ENCODE peak calls at places on chromosomes 11 and 22, in six cellular contexts. Q, C, N, R, K and F are unnamed samples.
A peak's percentile ranks its signal among the peaks of the same experiment; 100 is the strongest.

GRCh38 chr11:134120921-134121526 is 52.2 kb downstream of the JAM3 start:
- DNase-seq in Q (no peak), C (no peak), N (peak; percentile 90), R (no peak), K (no peak), F (no peak)

GRCh38 chr22:39214383-39215069 is 30.3 kb downstream of the PDGFB start:
- DNase-seq in Q (peak; percentile 43), C (no peak), N (no peak), R (peak; percentile 58), K (no peak), F (no peak)

GRCh38 chr11:42244376-42244775 is 784.9 kb upstream of the LRRC4C start:
- DNase-seq in Q (no peak), C (no peak), N (no peak), R (no peak), K (no peak), F (no peak)

GRCh38 chr11:116413861-116414260 is 358.9 kb downstream of the BUD13 start:
- DNase-seq in Q (no peak), C (no peak), N (no peak), R (peak; percentile 68), K (no peak), F (no peak)

GRCh38 chr11:12680246-12680939 is 6.2 kb downstream of the TEAD1 start:
- DNase-seq in Q (no peak), C (no peak), N (no peak), R (peak; percentile 44), K (no peak), F (peak; percentile 49)

GRCh38 chr11:114226283-114226859 is 69.8 kb upstream of the NNMT start:
- DNase-seq in Q (no peak), C (no peak), N (no peak), R (no peak), K (no peak), F (no peak)

GRCh38 chr11:66851698-66852465 is 5.0 kb upstream of the LRFN4 start:
- DNase-seq in Q (no peak), C (no peak), N (no peak), R (no peak), K (no peak), F (no peak)

GRCh38 chr11:91907225-91907624 is 317.4 kb upstream of the FAT3 start:
- DNase-seq in Q (no peak), C (no peak), N (no peak), R (no peak), K (no peak), F (no peak)

GRCh38 chr11:78039919-78040671 is 17.0 kb upstream of the KCTD14 start:
- DNase-seq in Q (peak; percentile 64), C (peak; percentile 50), N (peak; percentile 80), R (peak; percentile 67), K (no peak), F (peak; percentile 76)

GRCh38 chr11:12248330-12248729 is 129.0 kb upstream of the PARVA start:
- DNase-seq in Q (no peak), C (no peak), N (peak; percentile 67), R (peak; percentile 69), K (no peak), F (no peak)

GRCh38 chr11:116170526-116171120 is 602.2 kb downstream of the BUD13 start:
- DNase-seq in Q (no peak), C (peak; percentile 25), N (no peak), R (peak; percentile 5), K (no peak), F (peak; percentile 6)

GRCh38 chr22:50010676-50011446 is 1.7 kb downstream of the IL17REL start:
- DNase-seq in Q (no peak), C (peak; percentile 65), N (no peak), R (no peak), K (no peak), F (no peak)

GRCh38 chr11:94325681-94326080 is 21.3 kb downstream of the IZUMO1R start:
- DNase-seq in Q (peak; percentile 18), C (peak; percentile 64), N (peak; percentile 44), R (peak; percentile 39), K (peak; percentile 9), F (peak; percentile 72)

GRCh38 chr11:107078375-107078774 is 60.1 kb upstream of the GUCY1A2 start:
- DNase-seq in Q (no peak), C (no peak), N (no peak), R (no peak), K (no peak), F (no peak)

GRCh38 chr11:114150671-114151070 is 91.2 kb downstream of the ZBTB16 start:
- DNase-seq in Q (no peak), C (peak; percentile 39), N (no peak), R (no peak), K (no peak), F (no peak)

GRCh38 chr22:19608114-19608494 is 83.9 kb upstream of the CLDN5 start:
- DNase-seq in Q (no peak), C (no peak), N (no peak), R (no peak), K (no peak), F (no peak)

GRCh38 chr22:47534150-47535133 is 772.0 kb downstream of the TBC1D22A start:
- DNase-seq in Q (no peak), C (no peak), N (no peak), R (no peak), K (no peak), F (no peak)

GRCh38 chr11:133386852-133387251 is 145.4 kb downstream of the OPCML start:
- DNase-seq in Q (no peak), C (no peak), N (no peak), R (no peak), K (no peak), F (no peak)

GRCh38 chr11:108278546-108278945 is 55.7 kb downstream of the ATM start:
- DNase-seq in Q (no peak), C (no peak), N (no peak), R (no peak), K (no peak), F (peak; percentile 3)

GRCh38 chr22:24145446-24146189 is 35.7 kb upstream of the SUSD2 start:
- DNase-seq in Q (no peak), C (no peak), N (peak; percentile 47), R (no peak), K (no peak), F (no peak)

GRCh38 chr22:50056214-50056972 is 1.7 kb downstream of the TTLL8 start:
- DNase-seq in Q (no peak), C (no peak), N (no peak), R (no peak), K (no peak), F (no peak)

GRCh38 chr11:128716661-128717210 is 22.9 kb downstream of the FLI1 start:
- DNase-seq in Q (no peak), C (no peak), N (peak; percentile 60), R (no peak), K (no peak), F (no peak)

GRCh38 chr11:134244593-134244992 is 8.6 kb downstream of the THYN1 start:
- DNase-seq in Q (no peak), C (peak; percentile 31), N (peak; percentile 36), R (peak; percentile 35), K (no peak), F (peak; percentile 46)

GRCh38 chr11:95802806-95803205 is 12.5 kb downstream of the CEP57 start:
- DNase-seq in Q (no peak), C (no peak), N (no peak), R (no peak), K (no peak), F (no peak)

DNA sequence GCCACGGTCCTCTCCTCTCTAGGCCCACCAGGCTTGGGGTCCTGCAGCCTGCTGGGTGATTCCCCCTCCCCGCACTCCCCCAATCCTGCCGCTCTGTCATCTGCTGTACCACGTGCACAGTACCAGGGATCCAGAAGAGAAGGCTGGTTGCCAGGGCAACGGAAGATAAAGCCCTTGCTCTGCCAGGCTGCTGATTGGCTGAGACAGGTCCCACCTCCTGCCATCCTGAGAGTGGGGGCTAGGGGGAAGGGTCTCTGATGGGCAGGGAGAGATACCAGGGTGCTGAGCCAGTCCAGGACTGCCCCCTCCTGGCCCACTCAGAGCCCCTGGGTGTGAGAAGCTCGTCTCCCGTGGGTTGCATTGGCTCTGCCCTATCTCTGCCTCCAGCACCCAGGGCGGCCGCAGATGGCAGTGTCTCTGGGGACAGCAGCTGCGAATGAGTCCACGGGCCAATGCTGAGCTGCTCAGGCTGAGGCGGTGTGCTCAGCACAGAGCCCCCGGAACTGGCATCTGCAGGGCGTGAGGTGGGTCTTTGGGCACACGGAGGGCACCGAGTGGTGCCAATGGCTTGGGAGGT is at the start of gene SMIM45:
- DNase-seq in Q (no peak), C (no peak), N (no peak), R (no peak), K (no peak), F (no peak)
- TF ChIP-seq MYC in Q (no peak), C (no peak), N (no peak), R (no peak), K (no peak), F (no peak)

DNA sequence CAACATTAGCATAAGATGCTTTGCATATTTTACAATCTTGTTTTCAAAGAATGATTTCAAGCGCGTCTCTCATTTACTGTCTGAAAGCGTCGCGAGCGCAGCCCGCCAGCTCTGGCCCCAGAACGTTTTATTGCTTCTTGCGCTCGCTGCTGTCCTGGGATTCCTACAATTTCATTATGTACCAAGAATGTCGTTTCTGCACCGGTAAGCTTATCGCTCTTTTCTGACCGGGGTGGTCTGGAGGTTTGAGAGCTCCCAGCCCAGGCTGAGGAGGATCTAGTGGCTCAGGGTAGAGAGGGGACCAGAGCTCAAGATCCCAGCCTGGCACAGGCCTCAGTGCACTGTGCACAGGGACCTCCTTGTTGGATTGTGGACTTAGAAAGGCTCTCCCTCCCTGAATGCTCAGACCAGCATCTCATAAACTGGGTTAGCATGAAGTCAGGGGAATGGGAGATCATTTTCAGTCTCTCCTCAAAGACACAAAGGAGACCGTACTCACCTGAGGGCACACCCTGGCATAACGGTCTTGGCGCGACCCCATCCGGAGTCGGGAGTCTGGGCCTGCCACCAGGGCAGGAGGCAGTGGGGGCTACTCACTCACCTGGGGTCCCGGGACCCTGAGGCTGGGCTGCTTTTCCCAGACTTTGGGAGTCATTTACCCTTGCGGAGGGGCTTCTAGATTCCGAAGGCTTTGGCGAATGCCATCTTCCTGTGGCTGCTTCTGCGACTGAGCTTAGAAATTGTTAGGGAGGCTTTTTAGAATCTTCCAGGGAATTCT is 817.4 kb downstream of the BRD1 start:
- DNase-seq in Q (no peak), C (no peak), N (no peak), R (no peak), K (no peak), F (no peak)
- TF ChIP-seq MYC in Q (no peak), C (no peak), N (no peak), R (no peak), K (no peak), F (no peak)

DNA sequence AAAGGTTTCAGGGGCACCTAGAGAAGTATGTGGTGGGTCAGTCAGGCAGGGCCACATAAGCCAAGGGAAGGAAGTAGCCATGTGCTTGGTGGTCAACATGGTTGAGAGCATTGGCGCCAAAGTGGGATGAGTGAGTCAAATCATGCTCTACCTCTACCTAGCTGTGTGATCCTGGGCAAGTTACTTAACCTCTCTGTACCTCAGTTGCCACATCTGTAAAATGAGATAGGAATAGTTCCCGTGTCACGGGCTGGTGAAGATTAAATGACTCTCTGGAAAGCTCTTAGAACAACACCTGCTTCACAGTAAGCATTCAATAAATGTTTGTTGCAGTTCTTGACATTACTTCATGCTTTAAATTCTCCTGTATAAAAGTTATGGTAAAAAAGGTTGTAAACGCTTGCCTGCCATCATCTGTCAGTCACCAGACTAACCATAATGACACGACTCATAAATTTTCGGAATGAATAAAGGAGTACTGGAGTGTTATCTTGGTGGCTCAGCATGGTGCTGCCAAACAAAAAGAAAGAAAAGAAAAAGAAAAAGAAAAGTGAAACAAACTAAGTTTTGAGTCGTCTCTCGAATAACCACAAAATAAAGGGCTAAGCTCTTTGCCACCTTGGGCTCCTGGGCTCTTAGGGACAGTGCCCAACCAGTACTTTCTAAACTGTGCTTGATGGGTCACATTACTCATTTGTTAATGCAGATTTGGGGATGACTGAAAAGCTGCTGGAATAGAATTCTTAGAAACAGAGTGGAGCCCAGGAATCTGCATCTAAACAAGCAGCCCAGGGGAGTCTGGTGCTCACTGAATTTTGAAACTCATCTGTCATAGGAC is 107.6 kb downstream of the LDLRAD3 start:
- DNase-seq in Q (no peak), C (no peak), N (no peak), R (no peak), K (no peak), F (no peak)
- TF ChIP-seq MYC in Q (no peak), C (no peak), N (no peak), R (no peak), K (no peak), F (no peak)

GRCh38 chr22:27903805-27904473 is 15.1 kb downstream of the PITPNB start:
- DNase-seq in Q (no peak), C (no peak), N (no peak), R (no peak), K (peak; percentile 42), F (no peak)
- TF ChIP-seq MYC in Q (no peak), C (no peak), N (no peak), R (no peak), K (no peak), F (no peak)